ENCODE peak calls at places on chromosomes 4 and X, in nine cellular contexts. X is Peyer's patch, D is upper lobe of left lung, N is stomach, E is IMR-90, J is body of pancreas, W is uterus, K is ovary, G is suprapubic skin. M is an unnamed sample.

GRCh38 chr4:40559585-40560465 is 69.8 kb downstream of the RBM47 start:
- DNase-seq in K (no peak), E (no peak), N (no peak), G (no peak), W (no peak), D (no peak), J (peak; percentile 55), X (no peak), M (no peak)

GRCh38 chr4:93466440-93466839 is 362.1 kb upstream of the ATOH1 start:
- DNase-seq in N (no peak), E (no peak), X (no peak), J (no peak), G (no peak), K (no peak), W (no peak), D (no peak), M (no peak)

GRCh38 chr4:108890491-108890890 is 127.6 kb upstream of the ETNPPL start:
- DNase-seq in N (no peak), X (no peak), D (no peak), K (no peak), G (no peak), E (no peak), W (no peak), J (no peak), M (no peak)

GRCh38 chr4:19693949-19694597 is 557.6 kb upstream of the SLIT2 start:
- DNase-seq in G (no peak), X (no peak), J (no peak), E (no peak), W (peak; percentile 28), D (no peak), N (no peak), K (no peak), M (no peak)

GRCh38 chr4:63790377-63790776 is 618.9 kb downstream of the TECRL start:
- DNase-seq in X (no peak), J (no peak), G (no peak), D (no peak), W (no peak), E (no peak), K (no peak), N (no peak), M (no peak)

GRCh38 chr4:107760281-107760947 is 40.4 kb upstream of the PAPSS1 start:
- DNase-seq in W (no peak), J (peak; percentile 59), N (peak; percentile 68), K (no peak), X (no peak), D (no peak), G (no peak), E (peak; percentile 5), M (no peak)

GRCh38 chr4:45063701-45064100 is 337.3 kb upstream of the GNPDA2 start:
- DNase-seq in J (no peak), W (no peak), E (no peak), K (no peak), X (no peak), N (no peak), G (no peak), D (no peak), M (no peak)

GRCh38 chr4:2416564-2417195 is 1.8 kb downstream of the ZFYVE28 start:
- DNase-seq in D (no peak), X (no peak), G (no peak), K (no peak), E (no peak), W (no peak), N (peak; percentile 45), J (no peak), M (no peak)

GRCh38 chrX:19285857-19286256 is 57.9 kb upstream of the PDHA1 start:
- DNase-seq in N (no peak), K (no peak), W (no peak), X (no peak), D (no peak), G (no peak), J (no peak), E (no peak), M (no peak)

GRCh38 chr4:167419468-167420133 is 185.3 kb upstream of the SPOCK3 start:
- DNase-seq in X (no peak), G (no peak), K (no peak), D (no peak), N (no peak), W (no peak), E (no peak), J (no peak), M (no peak)

GRCh38 chrX:44954562-44954961 is 81.6 kb downstream of the KDM6A start:
- DNase-seq in W (no peak), E (no peak), J (no peak), K (no peak), N (no peak), X (no peak), G (no peak), D (no peak), M (no peak)
- H3K9me3 ChIP-seq in W (no peaks in the 10 kb centered on the region), E (no peaks in the 10 kb centered on the region), J (no peaks in the 10 kb centered on the region), K (no peaks in the 10 kb centered on the region), N (no peaks in the 10 kb centered on the region), X (no peaks in the 10 kb centered on the region), G (no peaks in the 10 kb centered on the region), D (no peaks in the 10 kb centered on the region), M (no peaks in the 10 kb centered on the region)

GRCh38 chr4:6154875-6155274 is 45.5 kb downstream of the JAKMIP1 start:
- DNase-seq in N (no peak), X (no peak), E (no peak), W (no peak), K (no peak), D (no peak), J (no peak), G (no peak), M (no peak)
- H3K4me1 ChIP-seq in N (no peaks in the 10 kb centered on the region), X (no peaks in the 10 kb centered on the region), E (no peaks in the 10 kb centered on the region), W (no peaks in the 10 kb centered on the region), K (peaks cover 3% of the 10 kb centered on the region), D (no peaks in the 10 kb centered on the region), J (no peaks in the 10 kb centered on the region), G (no peaks in the 10 kb centered on the region), M (no peaks in the 10 kb centered on the region)

DNA sequence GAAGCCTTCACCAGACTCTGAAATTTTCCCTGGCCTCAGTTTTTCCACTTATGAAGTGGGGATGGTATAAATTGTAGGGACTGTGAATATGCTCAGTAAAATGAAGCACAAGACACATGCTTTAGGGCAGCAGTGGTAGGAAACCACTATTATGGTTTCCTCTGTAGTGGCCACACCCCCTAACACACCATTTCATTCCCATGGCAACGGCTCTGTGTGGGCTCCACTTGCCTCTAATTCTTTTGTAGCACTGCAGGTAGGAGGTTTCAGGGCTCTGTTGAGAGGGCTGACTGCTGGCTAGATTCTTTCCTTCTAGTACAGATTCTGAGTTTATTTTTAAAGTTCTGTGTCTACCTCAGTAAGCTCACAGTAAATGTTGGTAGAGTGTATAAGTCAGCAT is 3.5 kb upstream of the VMA21 start:
- DNase-seq in D (no peak), G (no peak), J (no peak), K (no peak), X (peak; percentile 31), N (no peak), W (no peak), E (no peak), M (no peak)
- TF ChIP-seq POLR2A in D (no peak), G (no peak), J (no peak), K (no peak), X (no peak), N (no peak), W (no peak), E (no peak), M (no peak)

DNA sequence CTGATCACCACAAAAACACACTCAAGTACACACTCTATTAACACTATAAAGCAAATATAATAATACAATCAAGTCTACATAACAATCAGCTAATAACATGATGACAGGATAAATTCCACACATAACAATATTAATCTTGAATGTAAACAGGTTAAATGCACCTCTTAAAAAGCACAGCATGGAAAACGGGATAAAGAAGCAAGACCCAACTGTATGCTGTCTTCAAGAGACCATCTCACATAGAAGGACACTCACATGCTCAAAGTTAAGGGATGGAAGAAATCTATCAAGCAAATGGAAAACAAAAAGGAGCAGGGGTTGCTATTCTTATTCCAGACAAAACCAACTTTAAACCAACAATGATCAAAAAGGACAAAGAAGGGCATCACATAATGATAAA is 28.1 kb downstream of the CBR4 start:
- DNase-seq in K (no peak), D (no peak), X (no peak), E (no peak), G (no peak), W (no peak), N (no peak), J (no peak), M (no peak)
- H3K9me3 ChIP-seq in K (no peaks in the 10 kb centered on the region), D (peaks cover 19% of the 10 kb centered on the region), X (no peaks in the 10 kb centered on the region), E (peaks cover 2% of the 10 kb centered on the region), G (peaks cover 14% of the 10 kb centered on the region), W (peaks cover 11% of the 10 kb centered on the region), N (peaks cover 26% of the 10 kb centered on the region), J (no peaks in the 10 kb centered on the region), M (no peaks in the 10 kb centered on the region)

GRCh38 chrX:11089802-11090201 is 21.3 kb upstream of the HCCS start:
- DNase-seq in J (no peak), E (no peak), W (no peak), G (no peak), K (no peak), D (no peak), X (no peak), N (no peak), M (no peak)
- H3K4me1 ChIP-seq in J (no peaks in the 10 kb centered on the region), E (no peaks in the 10 kb centered on the region), W (no peaks in the 10 kb centered on the region), G (no peaks in the 10 kb centered on the region), K (no peaks in the 10 kb centered on the region), D (no peaks in the 10 kb centered on the region), X (no peaks in the 10 kb centered on the region), N (no peaks in the 10 kb centered on the region), M (no peaks in the 10 kb centered on the region)

GRCh38 chr4:75726577-75726976 is 2.2 kb downstream of the USO1 start:
- DNase-seq in E (peak; percentile 18), W (no peak), G (no peak), N (no peak), J (no peak), X (no peak), D (no peak), K (no peak), M (no peak)

GRCh38 chr4:75723117-75723801 is 1.1 kb upstream of the USO1 start:
- DNase-seq in G (no peak), D (no peak), K (no peak), J (peak; percentile 40), X (no peak), W (no peak), N (no peak), E (peak; percentile 80), M (no peak)

GRCh38 chr4:75723802-75724065 is 643 bp upstream of the USO1 start:
- DNase-seq in N (no peak), G (no peak), E (no peak), K (no peak), J (no peak), D (no peak), W (no peak), X (no peak), M (no peak)

GRCh38 chr4:75724066-75724866 is at the start of gene USO1:
- DNase-seq in X (peak; percentile 97), W (peak; percentile 100), D (peak; percentile 99), J (peak; percentile 99), K (peak; percentile 99), E (peak; percentile 99), N (peak; percentile 99), G (peak; percentile 99), M (peak; percentile 99)

GRCh38 chr4:75724867-75725724 is 719 bp downstream of the USO1 start:
- DNase-seq in D (peak; percentile 85), X (peak; percentile 56), E (peak; percentile 79), J (peak; percentile 82), W (peak; percentile 73), N (peak; percentile 74), G (peak; percentile 84), K (peak; percentile 74), M (peak; percentile 67)
- TF ChIP-seq POLR2A in D (no peak), X (no peak), E (peak; percentile 82), J (no peak), W (no peak), N (no peak), G (no peak), K (no peak), M (no peak)

M was measured in breast epithelium.